ENCODE peak calls at places on chromosomes 11 and 22, in four cellular contexts. One of them, this sample, is unnamed.

GRCh38 chr11:108199446-108200321 is 22.8 kb downstream of the NPAT start:
- DNase-seq in brain microvascular endothelial cell: peak
- DNase-seq in AG04449: peak
- DNase-seq in IMR-90: peak
- DNase-seq in this sample: peak

GRCh38 chr11:129999407-129999806 is 3.2 kb downstream of the PRDM10 start:
- DNase-seq in brain microvascular endothelial cell: no peak
- DNase-seq in IMR-90: no peak
- DNase-seq in AG04449: no peak
- DNase-seq in this sample: no peak

GRCh38 chr22:46737105-46737975 is 712 bp downstream of the CERK start:
- DNase-seq in brain microvascular endothelial cell: no peak
- DNase-seq in IMR-90: peak
- DNase-seq in AG04449: no peak
- DNase-seq in this sample: peak

GRCh38 chr11:64263947-64264317 is 12.6 kb downstream of the PLCB3 start:
- DNase-seq in IMR-90: no peak
- DNase-seq in brain microvascular endothelial cell: no peak
- DNase-seq in AG04449: no peak
- DNase-seq in this sample: no peak

GRCh38 chr22:31243339-31244043 is 31.4 kb downstream of the LIMK2 start:
- DNase-seq in IMR-90: no peak
- DNase-seq in AG04449: no peak
- DNase-seq in brain microvascular endothelial cell: no peak
- DNase-seq in this sample: no peak

GRCh38 chr11:111765984-111766833 is at the start of gene PPP2R1B:
- DNase-seq in AG04449: no peak
- DNase-seq in IMR-90: peak
- DNase-seq in brain microvascular endothelial cell: peak
- DNase-seq in this sample: peak

GRCh38 chr22:37234736-37235711 is 9.0 kb downstream of the RAC2 start:
- DNase-seq in IMR-90: no peak
- DNase-seq in AG04449: no peak
- DNase-seq in brain microvascular endothelial cell: no peak
- DNase-seq in this sample: no peak

GRCh38 chr22:20205964-20206708 is 55.3 kb upstream of the CCDC188 start:
- DNase-seq in brain microvascular endothelial cell: peak
- DNase-seq in IMR-90: peak
- DNase-seq in AG04449: no peak
- DNase-seq in this sample: peak

GRCh38 chr11:65429069-65429681 is 6.6 kb downstream of the NEAT1 start:
- DNase-seq in IMR-90: peak
- DNase-seq in brain microvascular endothelial cell: peak
- DNase-seq in AG04449: no peak
- DNase-seq in this sample: no peak

GRCh38 chr22:28105396-28105795 is 186.3 kb upstream of the PITPNB start:
- DNase-seq in brain microvascular endothelial cell: no peak
- DNase-seq in IMR-90: no peak
- DNase-seq in AG04449: no peak
- DNase-seq in this sample: no peak

GRCh38 chr22:47203554-47203991 is 441.1 kb downstream of the TBC1D22A start:
- DNase-seq in IMR-90: no peak
- DNase-seq in brain microvascular endothelial cell: no peak
- DNase-seq in AG04449: no peak
- DNase-seq in this sample: no peak

GRCh38 chr22:31973739-31974138 is 29.4 kb downstream of the YWHAH start:
- DNase-seq in brain microvascular endothelial cell: no peak
- DNase-seq in AG04449: no peak
- DNase-seq in IMR-90: no peak
- DNase-seq in this sample: no peak

GRCh38 chr11:106077609-106078517 is at the start of gene AASDHPPT:
- DNase-seq in IMR-90: peak
- DNase-seq in brain microvascular endothelial cell: peak
- DNase-seq in AG04449: no peak
- DNase-seq in this sample: no peak

GRCh38 chr11:44562836-44563460 is 2.5 kb upstream of the CD82 start:
- DNase-seq in IMR-90: no peak
- DNase-seq in AG04449: no peak
- DNase-seq in brain microvascular endothelial cell: no peak
- DNase-seq in this sample: no peak

GRCh38 chr11:44964526-44965209 is 14.0 kb upstream of the TP53I11 start:
- DNase-seq in brain microvascular endothelial cell: no peak
- DNase-seq in AG04449: no peak
- DNase-seq in IMR-90: no peak
- DNase-seq in this sample: no peak

GRCh38 chr11:72179804-72180396 is 12.0 kb upstream of the FOLR1 start:
- DNase-seq in IMR-90: no peak
- DNase-seq in AG04449: no peak
- DNase-seq in brain microvascular endothelial cell: no peak
- DNase-seq in this sample: no peak

GRCh38 chr22:46024136-46024840 is 47.3 kb upstream of the WNT7B start:
- DNase-seq in AG04449: no peak
- DNase-seq in brain microvascular endothelial cell: no peak
- DNase-seq in IMR-90: no peak
- DNase-seq in this sample: no peak

GRCh38 chr22:30932661-30933060 is 35.9 kb downstream of the MORC2 start:
- DNase-seq in AG04449: no peak
- DNase-seq in brain microvascular endothelial cell: no peak
- DNase-seq in IMR-90: no peak
- DNase-seq in this sample: no peak

DNA sequence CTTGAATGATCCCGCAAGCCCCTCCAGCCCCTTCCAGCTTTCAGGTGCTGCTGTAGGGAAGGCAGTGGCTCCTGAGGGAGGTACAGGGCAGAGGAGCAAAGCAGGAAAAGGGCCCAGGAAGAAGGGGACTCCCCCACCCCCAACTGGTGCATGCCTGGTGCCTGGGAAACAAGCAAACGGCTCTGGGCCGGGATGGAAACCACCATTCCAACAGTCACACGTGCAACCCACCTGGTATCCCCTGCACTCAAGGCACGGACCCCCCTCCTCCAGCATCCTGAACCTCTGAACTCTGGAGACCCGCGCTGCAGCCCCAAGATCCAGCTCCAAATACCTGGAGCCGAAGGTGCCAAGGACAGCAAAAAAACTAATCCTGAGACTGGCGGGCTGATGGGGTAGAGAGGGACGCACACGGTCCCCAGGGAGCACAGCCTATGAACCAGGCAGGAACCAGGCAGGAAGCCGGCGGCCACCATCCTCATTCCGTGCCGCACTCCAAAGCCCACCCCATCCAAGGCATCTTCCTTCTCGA is 537 bp downstream of the SCN4B start:
- DNase-seq in IMR-90: no peak
- DNase-seq in brain microvascular endothelial cell: no peak
- DNase-seq in AG04449: no peak
- DNase-seq in this sample: no peak
- TF ChIP-seq CTCF in IMR-90: no peak
- TF ChIP-seq CTCF in brain microvascular endothelial cell: no peak
- TF ChIP-seq CTCF in AG04449: no peak
- TF ChIP-seq CTCF in this sample: no peak

GRCh38 chr11:122711831-122712378 is 56.4 kb downstream of the UBASH3B start:
- DNase-seq in IMR-90: no peak
- DNase-seq in AG04449: no peak
- DNase-seq in brain microvascular endothelial cell: no peak
- DNase-seq in this sample: no peak
- TF ChIP-seq CTCF in IMR-90: peak
- TF ChIP-seq CTCF in AG04449: peak
- TF ChIP-seq CTCF in brain microvascular endothelial cell: peak
- TF ChIP-seq CTCF in this sample: no peak

DNA sequence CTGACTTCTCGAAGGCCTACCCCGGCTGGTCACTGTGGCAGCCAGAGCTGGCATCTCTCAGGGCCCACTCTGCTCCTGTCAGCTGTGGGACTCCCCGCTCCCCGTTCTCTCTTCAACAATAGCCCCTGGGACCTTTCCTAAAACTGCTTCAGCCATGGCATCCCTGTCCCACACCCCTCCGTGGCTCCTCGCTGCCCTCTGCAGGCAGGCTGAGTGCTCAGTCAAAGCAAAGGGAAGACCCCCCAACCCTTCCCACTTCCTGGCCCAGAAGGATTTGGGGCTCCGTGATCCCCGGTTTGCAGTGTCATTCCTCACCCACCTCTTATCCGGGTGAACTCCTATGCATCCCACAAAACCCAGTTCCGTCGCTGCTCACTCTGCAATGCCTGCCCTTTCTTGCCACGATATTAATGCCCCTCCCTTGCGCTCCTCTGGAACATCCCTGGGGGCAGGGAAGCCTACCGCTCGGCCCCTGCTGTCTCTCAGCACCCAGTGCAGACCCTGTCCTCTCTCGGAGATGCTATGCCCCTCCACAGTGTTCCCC is 1.6 kb upstream of the TH start:
- DNase-seq in AG04449: no peak
- DNase-seq in brain microvascular endothelial cell: no peak
- DNase-seq in IMR-90: no peak
- DNase-seq in this sample: no peak
- TF ChIP-seq CTCF in AG04449: peak
- TF ChIP-seq CTCF in brain microvascular endothelial cell: peak
- TF ChIP-seq CTCF in IMR-90: peak
- TF ChIP-seq CTCF in this sample: peak

GRCh38 chr11:14902650-14903350 is 10.8 kb upstream of the CYP2R1 start:
- DNase-seq in brain microvascular endothelial cell: peak
- DNase-seq in AG04449: no peak
- DNase-seq in IMR-90: peak
- DNase-seq in this sample: no peak

GRCh38 chr11:14907411-14908213 is 15.6 kb upstream of the CYP2R1 start:
- DNase-seq in IMR-90: peak
- DNase-seq in brain microvascular endothelial cell: peak
- DNase-seq in AG04449: no peak
- DNase-seq in this sample: peak

GRCh38 chr11:14904745-14905103 is 12.7 kb upstream of the CYP2R1 start:
- DNase-seq in IMR-90: peak
- DNase-seq in AG04449: no peak
- DNase-seq in brain microvascular endothelial cell: peak
- DNase-seq in this sample: peak

GRCh38 chr11:14906614-14907392 is 14.8 kb upstream of the CYP2R1 start:
- DNase-seq in AG04449: no peak
- DNase-seq in brain microvascular endothelial cell: no peak
- DNase-seq in IMR-90: no peak
- DNase-seq in this sample: peak

DNA sequence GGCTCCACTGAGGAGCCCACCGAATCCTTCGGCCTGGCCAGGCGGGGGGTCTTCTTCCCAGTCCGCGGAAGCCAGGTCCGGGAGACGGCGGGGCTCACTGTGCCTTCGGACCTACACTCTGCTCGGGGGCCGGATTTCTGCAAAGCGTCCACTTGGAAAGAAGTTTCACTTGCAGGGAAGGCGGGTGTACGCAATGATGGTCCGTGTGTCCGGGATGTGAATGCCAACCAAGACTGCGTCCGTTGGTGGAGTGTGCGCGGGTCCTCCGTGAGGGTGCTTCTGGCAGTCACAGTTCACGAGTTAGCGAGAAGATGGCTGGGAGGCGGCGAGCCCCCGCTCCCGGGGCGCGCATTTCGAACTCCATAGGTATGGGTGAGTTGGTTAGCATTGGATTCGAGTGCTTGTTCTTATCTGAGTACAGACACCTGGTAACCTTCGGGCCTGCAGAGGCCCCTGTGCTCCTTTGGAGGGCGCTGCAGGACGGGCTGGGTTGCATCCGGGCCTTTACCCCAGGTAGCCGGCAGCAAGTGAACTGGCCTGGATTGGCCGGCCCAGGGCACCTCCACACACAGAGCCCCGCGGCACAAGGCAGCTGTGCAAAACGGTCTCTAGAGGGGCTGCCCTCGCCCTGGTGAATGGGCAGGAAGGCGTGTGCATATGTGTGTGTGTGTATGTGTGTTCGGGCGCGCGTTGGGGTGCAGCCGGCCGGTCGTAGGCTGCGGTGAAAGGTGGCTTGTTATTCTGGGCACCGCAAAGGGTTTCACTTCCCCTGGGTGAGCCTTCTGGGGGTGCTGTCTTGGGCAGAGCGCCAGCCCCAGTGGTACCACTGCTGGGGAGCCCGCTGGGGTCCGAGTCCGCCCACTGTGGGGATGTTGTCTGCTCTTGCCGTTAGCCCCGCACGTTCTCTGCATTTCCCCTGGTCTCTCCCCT is 13.3 kb upstream of the CYP2R1 start:
- DNase-seq in IMR-90: peak
- DNase-seq in AG04449: no peak
- DNase-seq in brain microvascular endothelial cell: no peak
- DNase-seq in this sample: peak
- TF ChIP-seq CTCF in IMR-90: peak
- TF ChIP-seq CTCF in AG04449: peak
- TF ChIP-seq CTCF in brain microvascular endothelial cell: peak
- TF ChIP-seq CTCF in this sample: peak

This sample was measured in GM13976.